ENCODE peak calls at places on chromosomes 2 and 18, in nine cellular contexts. One of them, this sample, is unnamed.

GRCh38 chr2:187890690-187891089 is 336.5 kb upstream of the TFPI start:
- DNase-seq in foreskin fibroblast: no peak
- DNase-seq in cardiac fibroblast: no peak
- DNase-seq in AG10803: no peak
- DNase-seq in kidney epithelial cell: peak
- DNase-seq in mammary epithelial cell: peak
- DNase-seq in effector memory CD4-positive, alpha-beta T cell: no peak
- DNase-seq in psoas muscle: no peak
- DNase-seq in hepatocyte: no peak
- DNase-seq in this sample: no peak

GRCh38 chr18:30512872-30513271 is 529.7 kb downstream of the DSC3 start:
- DNase-seq in effector memory CD4-positive, alpha-beta T cell: no peak
- DNase-seq in psoas muscle: no peak
- DNase-seq in hepatocyte: no peak
- DNase-seq in cardiac fibroblast: no peak
- DNase-seq in mammary epithelial cell: no peak
- DNase-seq in kidney epithelial cell: no peak
- DNase-seq in AG10803: no peak
- DNase-seq in foreskin fibroblast: no peak
- DNase-seq in this sample: no peak

GRCh38 chr2:84493494-84493893 is 22.8 kb upstream of the DNAH6 start:
- DNase-seq in AG10803: peak
- DNase-seq in psoas muscle: no peak
- DNase-seq in kidney epithelial cell: no peak
- DNase-seq in mammary epithelial cell: no peak
- DNase-seq in foreskin fibroblast: peak
- DNase-seq in hepatocyte: peak
- DNase-seq in cardiac fibroblast: peak
- DNase-seq in effector memory CD4-positive, alpha-beta T cell: no peak
- DNase-seq in this sample: peak

GRCh38 chr2:102065675-102066252 is 74.0 kb downstream of the IL1R2 start:
- DNase-seq in AG10803: peak
- DNase-seq in foreskin fibroblast: peak
- DNase-seq in hepatocyte: peak
- DNase-seq in cardiac fibroblast: peak
- DNase-seq in psoas muscle: peak
- DNase-seq in mammary epithelial cell: peak
- DNase-seq in kidney epithelial cell: peak
- DNase-seq in effector memory CD4-positive, alpha-beta T cell: no peak
- DNase-seq in this sample: no peak

GRCh38 chr2:217525076-217525475 is 477.7 kb downstream of the TNS1 start:
- DNase-seq in foreskin fibroblast: no peak
- DNase-seq in effector memory CD4-positive, alpha-beta T cell: no peak
- DNase-seq in cardiac fibroblast: no peak
- DNase-seq in mammary epithelial cell: no peak
- DNase-seq in kidney epithelial cell: no peak
- DNase-seq in hepatocyte: no peak
- DNase-seq in psoas muscle: no peak
- DNase-seq in AG10803: no peak
- DNase-seq in this sample: no peak

GRCh38 chr2:97761192-97761591 is 47.8 kb downstream of the ZAP70 start:
- DNase-seq in psoas muscle: no peak
- DNase-seq in hepatocyte: no peak
- DNase-seq in kidney epithelial cell: no peak
- DNase-seq in cardiac fibroblast: no peak
- DNase-seq in AG10803: no peak
- DNase-seq in foreskin fibroblast: no peak
- DNase-seq in effector memory CD4-positive, alpha-beta T cell: peak
- DNase-seq in mammary epithelial cell: no peak
- DNase-seq in this sample: no peak

GRCh38 chr2:45128580-45128997 is 119.3 kb upstream of the SIX2 start:
- DNase-seq in effector memory CD4-positive, alpha-beta T cell: no peak
- DNase-seq in hepatocyte: peak
- DNase-seq in cardiac fibroblast: peak
- DNase-seq in AG10803: peak
- DNase-seq in psoas muscle: peak
- DNase-seq in mammary epithelial cell: peak
- DNase-seq in foreskin fibroblast: peak
- DNase-seq in kidney epithelial cell: peak
- DNase-seq in this sample: peak

GRCh38 chr2:231185050-231185725 is 13.2 kb upstream of the ARMC9 start:
- DNase-seq in foreskin fibroblast: no peak
- DNase-seq in kidney epithelial cell: no peak
- DNase-seq in cardiac fibroblast: no peak
- DNase-seq in effector memory CD4-positive, alpha-beta T cell: no peak
- DNase-seq in AG10803: no peak
- DNase-seq in psoas muscle: no peak
- DNase-seq in hepatocyte: no peak
- DNase-seq in mammary epithelial cell: no peak
- DNase-seq in this sample: no peak

GRCh38 chr2:50343157-50343821 is 688.6 kb downstream of the NRXN1 start:
- DNase-seq in effector memory CD4-positive, alpha-beta T cell: no peak
- DNase-seq in hepatocyte: no peak
- DNase-seq in foreskin fibroblast: no peak
- DNase-seq in kidney epithelial cell: no peak
- DNase-seq in mammary epithelial cell: no peak
- DNase-seq in psoas muscle: no peak
- DNase-seq in AG10803: no peak
- DNase-seq in cardiac fibroblast: no peak
- DNase-seq in this sample: no peak

GRCh38 chr2:129771606-129772598 is 207.6 kb upstream of the RAB6C start:
- DNase-seq in hepatocyte: no peak
- DNase-seq in AG10803: peak
- DNase-seq in foreskin fibroblast: no peak
- DNase-seq in mammary epithelial cell: no peak
- DNase-seq in kidney epithelial cell: no peak
- DNase-seq in psoas muscle: no peak
- DNase-seq in effector memory CD4-positive, alpha-beta T cell: no peak
- DNase-seq in cardiac fibroblast: no peak
- DNase-seq in this sample: no peak

GRCh38 chr2:23452397-23452796 is 67.4 kb downstream of the KLHL29 start:
- DNase-seq in mammary epithelial cell: no peak
- DNase-seq in psoas muscle: no peak
- DNase-seq in cardiac fibroblast: no peak
- DNase-seq in kidney epithelial cell: no peak
- DNase-seq in AG10803: no peak
- DNase-seq in foreskin fibroblast: no peak
- DNase-seq in hepatocyte: no peak
- DNase-seq in effector memory CD4-positive, alpha-beta T cell: no peak
- DNase-seq in this sample: no peak

GRCh38 chr18:939167-939566 is 34.5 kb downstream of the ADCYAP1 start:
- DNase-seq in foreskin fibroblast: no peak
- DNase-seq in kidney epithelial cell: no peak
- DNase-seq in cardiac fibroblast: peak
- DNase-seq in psoas muscle: no peak
- DNase-seq in effector memory CD4-positive, alpha-beta T cell: no peak
- DNase-seq in hepatocyte: no peak
- DNase-seq in mammary epithelial cell: peak
- DNase-seq in AG10803: no peak
- DNase-seq in this sample: no peak

GRCh38 chr2:36731941-36732700 is 35.6 kb downstream of the VIT start:
- DNase-seq in effector memory CD4-positive, alpha-beta T cell: no peak
- DNase-seq in mammary epithelial cell: no peak
- DNase-seq in cardiac fibroblast: no peak
- DNase-seq in AG10803: peak
- DNase-seq in kidney epithelial cell: no peak
- DNase-seq in psoas muscle: no peak
- DNase-seq in foreskin fibroblast: peak
- DNase-seq in hepatocyte: peak
- DNase-seq in this sample: no peak

GRCh38 chr2:135633582-135633981 is 102.3 kb downstream of the R3HDM1 start:
- DNase-seq in mammary epithelial cell: no peak
- DNase-seq in cardiac fibroblast: no peak
- DNase-seq in effector memory CD4-positive, alpha-beta T cell: no peak
- DNase-seq in hepatocyte: no peak
- DNase-seq in psoas muscle: no peak
- DNase-seq in AG10803: no peak
- DNase-seq in foreskin fibroblast: no peak
- DNase-seq in kidney epithelial cell: no peak
- DNase-seq in this sample: no peak

GRCh38 chr2:189783451-189783926 is 650 bp downstream of the ORMDL1 start:
- DNase-seq in cardiac fibroblast: peak
- DNase-seq in foreskin fibroblast: no peak
- DNase-seq in mammary epithelial cell: no peak
- DNase-seq in effector memory CD4-positive, alpha-beta T cell: no peak
- DNase-seq in kidney epithelial cell: no peak
- DNase-seq in hepatocyte: no peak
- DNase-seq in psoas muscle: no peak
- DNase-seq in AG10803: peak
- DNase-seq in this sample: no peak

GRCh38 chr18:46715062-46715461 is 41.8 kb downstream of the ST8SIA5 start:
- DNase-seq in cardiac fibroblast: no peak
- DNase-seq in foreskin fibroblast: no peak
- DNase-seq in effector memory CD4-positive, alpha-beta T cell: no peak
- DNase-seq in AG10803: no peak
- DNase-seq in hepatocyte: no peak
- DNase-seq in psoas muscle: no peak
- DNase-seq in mammary epithelial cell: no peak
- DNase-seq in kidney epithelial cell: no peak
- DNase-seq in this sample: no peak

GRCh38 chr2:224909885-224910517 is 132.3 kb downstream of the DOCK10 start:
- DNase-seq in kidney epithelial cell: peak
- DNase-seq in AG10803: peak
- DNase-seq in psoas muscle: peak
- DNase-seq in hepatocyte: peak
- DNase-seq in foreskin fibroblast: peak
- DNase-seq in cardiac fibroblast: peak
- DNase-seq in effector memory CD4-positive, alpha-beta T cell: peak
- DNase-seq in mammary epithelial cell: peak
- DNase-seq in this sample: peak

GRCh38 chr2:74735544-74735943 is 81.5 kb downstream of the SEMA4F start:
- DNase-seq in effector memory CD4-positive, alpha-beta T cell: no peak
- DNase-seq in foreskin fibroblast: no peak
- DNase-seq in mammary epithelial cell: no peak
- DNase-seq in AG10803: no peak
- DNase-seq in hepatocyte: no peak
- DNase-seq in kidney epithelial cell: no peak
- DNase-seq in cardiac fibroblast: no peak
- DNase-seq in psoas muscle: no peak
- DNase-seq in this sample: no peak

GRCh38 chr2:181178130-181178529 is 197.7 kb downstream of the UBE2E3 start:
- DNase-seq in psoas muscle: no peak
- DNase-seq in cardiac fibroblast: no peak
- DNase-seq in foreskin fibroblast: no peak
- DNase-seq in AG10803: no peak
- DNase-seq in hepatocyte: no peak
- DNase-seq in effector memory CD4-positive, alpha-beta T cell: no peak
- DNase-seq in mammary epithelial cell: no peak
- DNase-seq in kidney epithelial cell: no peak
- DNase-seq in this sample: no peak
- H3K4me3 ChIP-seq in psoas muscle: no peak
- H3K4me3 ChIP-seq in cardiac fibroblast: no peak
- H3K4me3 ChIP-seq in foreskin fibroblast: no peak
- H3K4me3 ChIP-seq in AG10803: no peak
- H3K4me3 ChIP-seq in hepatocyte: no peak
- H3K4me3 ChIP-seq in effector memory CD4-positive, alpha-beta T cell: no peak
- H3K4me3 ChIP-seq in mammary epithelial cell: no peak
- H3K4me3 ChIP-seq in kidney epithelial cell: no peak
- H3K4me3 ChIP-seq in this sample: no peak

GRCh38 chr2:164624296-164624695 is 3.0 kb upstream of the GRB14 start:
- DNase-seq in foreskin fibroblast: no peak
- DNase-seq in hepatocyte: no peak
- DNase-seq in AG10803: no peak
- DNase-seq in effector memory CD4-positive, alpha-beta T cell: no peak
- DNase-seq in mammary epithelial cell: no peak
- DNase-seq in kidney epithelial cell: no peak
- DNase-seq in cardiac fibroblast: peak
- DNase-seq in psoas muscle: no peak
- DNase-seq in this sample: no peak

GRCh38 chr2:164621761-164622105 is 451 bp upstream of the GRB14 start:
- DNase-seq in mammary epithelial cell: peak
- DNase-seq in AG10803: no peak
- DNase-seq in psoas muscle: no peak
- DNase-seq in effector memory CD4-positive, alpha-beta T cell: no peak
- DNase-seq in hepatocyte: no peak
- DNase-seq in foreskin fibroblast: no peak
- DNase-seq in kidney epithelial cell: no peak
- DNase-seq in cardiac fibroblast: no peak
- DNase-seq in this sample: no peak

GRCh38 chr2:164620873-164621760 is at the start of gene GRB14:
- DNase-seq in AG10803: peak
- DNase-seq in hepatocyte: peak
- DNase-seq in kidney epithelial cell: no peak
- DNase-seq in mammary epithelial cell: peak
- DNase-seq in foreskin fibroblast: no peak
- DNase-seq in psoas muscle: peak
- DNase-seq in cardiac fibroblast: peak
- DNase-seq in effector memory CD4-positive, alpha-beta T cell: no peak
- DNase-seq in this sample: no peak

GRCh38 chr2:164625378-164625971 is 4.2 kb upstream of the GRB14 start:
- DNase-seq in AG10803: peak
- DNase-seq in effector memory CD4-positive, alpha-beta T cell: no peak
- DNase-seq in kidney epithelial cell: no peak
- DNase-seq in cardiac fibroblast: peak
- DNase-seq in mammary epithelial cell: peak
- DNase-seq in foreskin fibroblast: peak
- DNase-seq in hepatocyte: no peak
- DNase-seq in psoas muscle: no peak
- DNase-seq in this sample: peak

GRCh38 chr2:164622338-164623106 is 1.2 kb upstream of the GRB14 start:
- DNase-seq in mammary epithelial cell: no peak
- DNase-seq in kidney epithelial cell: no peak
- DNase-seq in psoas muscle: no peak
- DNase-seq in foreskin fibroblast: no peak
- DNase-seq in AG10803: no peak
- DNase-seq in cardiac fibroblast: no peak
- DNase-seq in effector memory CD4-positive, alpha-beta T cell: no peak
- DNase-seq in hepatocyte: no peak
- DNase-seq in this sample: no peak
- H3K4me3 ChIP-seq in mammary epithelial cell: no peak
- H3K4me3 ChIP-seq in kidney epithelial cell: no peak
- H3K4me3 ChIP-seq in psoas muscle: no peak
- H3K4me3 ChIP-seq in foreskin fibroblast: no peak
- H3K4me3 ChIP-seq in AG10803: no peak
- H3K4me3 ChIP-seq in cardiac fibroblast: no peak
- H3K4me3 ChIP-seq in effector memory CD4-positive, alpha-beta T cell: no peak
- H3K4me3 ChIP-seq in hepatocyte: no peak
- H3K4me3 ChIP-seq in this sample: no peak

GRCh38 chr2:128424406-128424805 is 105.7 kb upstream of the HS6ST1 start:
- DNase-seq in psoas muscle: peak
- DNase-seq in foreskin fibroblast: no peak
- DNase-seq in kidney epithelial cell: no peak
- DNase-seq in cardiac fibroblast: no peak
- DNase-seq in mammary epithelial cell: no peak
- DNase-seq in AG10803: no peak
- DNase-seq in effector memory CD4-positive, alpha-beta T cell: no peak
- DNase-seq in hepatocyte: no peak
- DNase-seq in this sample: no peak
- H3K4me3 ChIP-seq in psoas muscle: no peak
- H3K4me3 ChIP-seq in foreskin fibroblast: no peak
- H3K4me3 ChIP-seq in kidney epithelial cell: no peak
- H3K4me3 ChIP-seq in cardiac fibroblast: no peak
- H3K4me3 ChIP-seq in mammary epithelial cell: no peak
- H3K4me3 ChIP-seq in AG10803: no peak
- H3K4me3 ChIP-seq in effector memory CD4-positive, alpha-beta T cell: no peak
- H3K4me3 ChIP-seq in hepatocyte: no peak
- H3K4me3 ChIP-seq in this sample: no peak

DNA sequence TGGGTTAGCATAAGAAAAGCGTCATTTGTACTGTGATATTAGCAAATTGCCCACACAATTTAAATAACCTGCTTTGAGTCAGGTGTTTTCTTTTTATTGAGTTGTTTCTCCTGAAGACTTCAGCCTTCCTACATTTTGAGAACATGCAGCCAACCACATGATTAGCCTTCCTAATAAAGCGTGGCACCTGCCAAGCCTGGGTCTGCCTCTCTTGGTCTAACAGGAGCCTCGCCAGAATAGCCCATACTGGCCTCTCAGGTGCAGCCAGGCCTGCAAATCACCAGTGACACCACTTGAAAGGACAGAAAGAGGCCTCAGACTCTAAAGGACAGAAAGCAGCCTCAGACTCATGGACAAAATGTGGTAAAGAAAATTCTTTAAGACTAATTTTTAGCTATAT is 653.8 kb downstream of the BCL11A start:
- DNase-seq in psoas muscle: no peak
- DNase-seq in foreskin fibroblast: no peak
- DNase-seq in kidney epithelial cell: no peak
- DNase-seq in AG10803: no peak
- DNase-seq in mammary epithelial cell: no peak
- DNase-seq in effector memory CD4-positive, alpha-beta T cell: no peak
- DNase-seq in cardiac fibroblast: no peak
- DNase-seq in hepatocyte: no peak
- DNase-seq in this sample: no peak
- H3K4me3 ChIP-seq in psoas muscle: no peak
- H3K4me3 ChIP-seq in foreskin fibroblast: no peak
- H3K4me3 ChIP-seq in kidney epithelial cell: no peak
- H3K4me3 ChIP-seq in AG10803: no peak
- H3K4me3 ChIP-seq in mammary epithelial cell: no peak
- H3K4me3 ChIP-seq in effector memory CD4-positive, alpha-beta T cell: no peak
- H3K4me3 ChIP-seq in cardiac fibroblast: no peak
- H3K4me3 ChIP-seq in hepatocyte: no peak
- H3K4me3 ChIP-seq in this sample: no peak